ENCODE peak calls at places on chromosomes 13 and 19, in six cellular contexts. One of them, this sample, is unnamed.

GRCh38 chr19:16585808-16586476 is 13.7 kb upstream of the SLC35E1 start:
- DNase-seq in IMR-90: peak; percentile 19
- DNase-seq in H1: no peak
- DNase-seq in neuronal stem cell: no peak
- DNase-seq in H9: no peak
- DNase-seq in trophoblast cell: peak; percentile 40
- DNase-seq in this sample: peak; percentile 42

GRCh38 chr19:30552593-30552992 is 180.4 kb downstream of the ZNF536 start:
- DNase-seq in neuronal stem cell: no peak
- DNase-seq in trophoblast cell: no peak
- DNase-seq in H1: no peak
- DNase-seq in H9: no peak
- DNase-seq in IMR-90: no peak
- DNase-seq in this sample: no peak

GRCh38 chr13:23918208-23918607 is 20.9 kb upstream of the C1QTNF9B start:
- DNase-seq in H1: no peak
- DNase-seq in neuronal stem cell: no peak
- DNase-seq in trophoblast cell: no peak
- DNase-seq in H9: no peak
- DNase-seq in IMR-90: peak; percentile 38
- DNase-seq in this sample: no peak

GRCh38 chr13:41960700-41961697 is at the start of gene VWA8:
- DNase-seq in IMR-90: peak; percentile 78
- DNase-seq in H9: peak; percentile 87
- DNase-seq in H1: peak; percentile 61
- DNase-seq in neuronal stem cell: peak; percentile 57
- DNase-seq in trophoblast cell: peak; percentile 81
- DNase-seq in this sample: peak; percentile 75

GRCh38 chr19:41746593-41747227 is 8.6 kb upstream of the CEACAM6 start:
- DNase-seq in H1: no peak
- DNase-seq in neuronal stem cell: peak; percentile 3
- DNase-seq in trophoblast cell: peak; percentile 76
- DNase-seq in H9: peak; percentile 64
- DNase-seq in IMR-90: peak; percentile 39
- DNase-seq in this sample: no peak

GRCh38 chr13:98343461-98343860 is 166.4 kb upstream of the RNF113B start:
- DNase-seq in neuronal stem cell: no peak
- DNase-seq in IMR-90: no peak
- DNase-seq in H9: no peak
- DNase-seq in H1: no peak
- DNase-seq in trophoblast cell: no peak
- DNase-seq in this sample: no peak

GRCh38 chr19:1806184-1807029 is 5.7 kb downstream of the ATP8B3 start:
- DNase-seq in neuronal stem cell: no peak
- DNase-seq in trophoblast cell: no peak
- DNase-seq in H9: no peak
- DNase-seq in H1: no peak
- DNase-seq in IMR-90: no peak
- DNase-seq in this sample: no peak

GRCh38 chr13:98481511-98481951 is 95.4 kb downstream of the STK24 start:
- DNase-seq in trophoblast cell: no peak
- DNase-seq in IMR-90: peak; percentile 30
- DNase-seq in H1: no peak
- DNase-seq in neuronal stem cell: no peak
- DNase-seq in H9: no peak
- DNase-seq in this sample: no peak

GRCh38 chr13:110499621-110500281 is 61.8 kb downstream of the RAB20 start:
- DNase-seq in trophoblast cell: no peak
- DNase-seq in H1: no peak
- DNase-seq in H9: no peak
- DNase-seq in neuronal stem cell: no peak
- DNase-seq in IMR-90: peak; percentile 50
- DNase-seq in this sample: peak; percentile 97

GRCh38 chr19:41887711-41888382 is 4.9 kb downstream of the ARHGEF1 start:
- DNase-seq in IMR-90: peak; percentile 64
- DNase-seq in neuronal stem cell: no peak
- DNase-seq in trophoblast cell: peak; percentile 74
- DNase-seq in H9: peak; percentile 92
- DNase-seq in H1: peak; percentile 64
- DNase-seq in this sample: peak; percentile 20

GRCh38 chr13:31111136-31111535 is 50.6 kb downstream of the HSPH1 start:
- DNase-seq in H1: no peak
- DNase-seq in IMR-90: peak; percentile 65
- DNase-seq in trophoblast cell: no peak
- DNase-seq in neuronal stem cell: no peak
- DNase-seq in H9: no peak
- DNase-seq in this sample: no peak

GRCh38 chr13:61463027-61463426 is 47.4 kb upstream of the PCDH20 start:
- DNase-seq in trophoblast cell: no peak
- DNase-seq in neuronal stem cell: no peak
- DNase-seq in H9: no peak
- DNase-seq in IMR-90: no peak
- DNase-seq in H1: no peak
- DNase-seq in this sample: no peak

GRCh38 chr13:73057284-73058025 is 1.4 kb upstream of the KLF5 start:
- DNase-seq in H9: no peak
- DNase-seq in neuronal stem cell: no peak
- DNase-seq in H1: no peak
- DNase-seq in IMR-90: no peak
- DNase-seq in trophoblast cell: no peak
- DNase-seq in this sample: no peak

GRCh38 chr13:112603641-112604220 is 15.8 kb upstream of the TUBGCP3 start:
- DNase-seq in trophoblast cell: no peak
- DNase-seq in H1: no peak
- DNase-seq in H9: no peak
- DNase-seq in IMR-90: peak; percentile 31
- DNase-seq in neuronal stem cell: no peak
- DNase-seq in this sample: no peak

GRCh38 chr13:101115762-101116161 is 300.5 kb downstream of the NALCN start:
- DNase-seq in H9: peak; percentile 36
- DNase-seq in H1: no peak
- DNase-seq in trophoblast cell: no peak
- DNase-seq in neuronal stem cell: no peak
- DNase-seq in IMR-90: no peak
- DNase-seq in this sample: peak; percentile 28

DNA sequence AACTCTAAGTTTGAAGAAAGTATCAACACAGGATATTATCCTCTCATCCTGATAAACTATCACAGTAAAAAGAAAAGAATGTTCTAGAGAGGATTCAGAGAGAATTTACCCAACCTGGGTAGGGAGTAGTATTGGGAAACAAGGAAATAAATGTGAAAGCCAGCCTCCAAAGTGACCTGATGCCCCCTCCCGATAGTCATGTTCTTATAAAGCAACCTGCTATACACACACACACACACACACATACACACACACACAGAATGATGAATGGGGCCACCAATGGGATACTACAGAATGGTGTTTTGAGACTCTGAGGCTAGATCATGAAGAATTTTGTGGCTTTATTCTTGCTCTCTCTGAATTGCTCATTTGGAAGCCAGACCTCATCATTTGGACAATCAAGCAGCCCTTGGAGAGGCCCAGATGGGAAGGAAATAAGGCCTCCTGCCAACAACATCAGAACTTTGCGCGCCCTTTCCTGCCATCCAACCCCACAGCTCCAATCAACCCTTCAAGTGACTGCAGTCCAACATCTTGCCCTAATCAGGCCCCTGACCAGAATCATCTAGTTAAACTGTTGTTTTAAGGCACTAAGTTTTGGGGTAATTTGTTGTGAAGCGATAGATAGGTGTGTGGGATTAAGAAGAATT is 807.9 kb upstream of the ARGLU1 start:
- DNase-seq in neuronal stem cell: no peak
- DNase-seq in IMR-90: no peak
- DNase-seq in trophoblast cell: no peak
- DNase-seq in H1: no peak
- DNase-seq in H9: no peak
- DNase-seq in this sample: no peak
- H3K14ac ChIP-seq in neuronal stem cell: no peak overlapping the region
- H3K14ac ChIP-seq in IMR-90: peak overlapping the region; percentile 37
- H3K14ac ChIP-seq in trophoblast cell: no peak overlapping the region
- H3K14ac ChIP-seq in H1: no peak overlapping the region
- H3K14ac ChIP-seq in H9: no peak overlapping the region
- H3K14ac ChIP-seq in this sample: no peak overlapping the region

DNA sequence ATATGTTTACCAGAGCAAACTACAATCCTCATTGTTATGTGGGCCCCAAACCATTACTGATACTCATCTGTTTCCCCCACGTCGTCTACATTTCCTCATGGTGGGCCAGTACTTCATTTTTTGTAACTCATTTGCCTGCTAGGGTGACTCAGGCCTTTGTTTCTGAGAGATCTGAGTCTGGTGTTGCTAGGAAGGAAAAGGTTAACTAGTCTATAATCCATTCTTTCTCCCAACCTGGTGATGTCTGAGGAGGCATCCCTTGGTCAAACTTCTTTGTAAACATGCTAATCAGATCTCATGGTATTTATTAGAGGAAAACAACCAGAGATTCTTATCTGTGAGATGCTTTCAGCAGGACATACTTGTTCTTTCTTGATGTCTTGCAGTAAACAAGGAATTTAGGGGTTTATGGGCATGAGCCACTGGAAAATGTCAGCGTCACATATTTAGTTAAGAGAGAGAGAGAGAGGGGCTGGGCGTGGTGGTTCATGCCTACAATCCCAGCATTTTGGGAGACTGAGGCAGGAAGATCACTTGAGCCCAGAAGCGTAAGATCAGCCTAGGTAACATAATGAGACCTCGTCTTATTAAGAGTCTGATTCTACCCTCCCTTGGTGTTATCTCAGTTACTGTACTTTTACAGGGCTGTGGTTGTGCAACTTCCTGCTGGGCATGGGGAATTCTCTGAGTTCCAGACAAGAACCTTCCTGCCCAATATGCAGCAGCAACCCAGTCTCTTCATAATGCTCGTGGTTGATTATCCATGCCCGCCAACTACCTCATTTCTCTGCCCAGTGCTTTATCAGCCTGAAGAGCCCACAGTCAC is 9.7 kb upstream of the DPRX start:
- DNase-seq in H1: no peak
- DNase-seq in H9: no peak
- DNase-seq in trophoblast cell: peak; percentile 73
- DNase-seq in neuronal stem cell: no peak
- DNase-seq in IMR-90: no peak
- DNase-seq in this sample: no peak
- H3K4ac ChIP-seq in H1: no peak overlapping the region
- H3K4ac ChIP-seq in H9: no peak overlapping the region
- H3K4ac ChIP-seq in trophoblast cell: peak overlapping the region; percentile 61
- H3K4ac ChIP-seq in neuronal stem cell: no peak overlapping the region
- H3K4ac ChIP-seq in IMR-90: no peak overlapping the region
- H3K4ac ChIP-seq in this sample: no peak overlapping the region

DNA sequence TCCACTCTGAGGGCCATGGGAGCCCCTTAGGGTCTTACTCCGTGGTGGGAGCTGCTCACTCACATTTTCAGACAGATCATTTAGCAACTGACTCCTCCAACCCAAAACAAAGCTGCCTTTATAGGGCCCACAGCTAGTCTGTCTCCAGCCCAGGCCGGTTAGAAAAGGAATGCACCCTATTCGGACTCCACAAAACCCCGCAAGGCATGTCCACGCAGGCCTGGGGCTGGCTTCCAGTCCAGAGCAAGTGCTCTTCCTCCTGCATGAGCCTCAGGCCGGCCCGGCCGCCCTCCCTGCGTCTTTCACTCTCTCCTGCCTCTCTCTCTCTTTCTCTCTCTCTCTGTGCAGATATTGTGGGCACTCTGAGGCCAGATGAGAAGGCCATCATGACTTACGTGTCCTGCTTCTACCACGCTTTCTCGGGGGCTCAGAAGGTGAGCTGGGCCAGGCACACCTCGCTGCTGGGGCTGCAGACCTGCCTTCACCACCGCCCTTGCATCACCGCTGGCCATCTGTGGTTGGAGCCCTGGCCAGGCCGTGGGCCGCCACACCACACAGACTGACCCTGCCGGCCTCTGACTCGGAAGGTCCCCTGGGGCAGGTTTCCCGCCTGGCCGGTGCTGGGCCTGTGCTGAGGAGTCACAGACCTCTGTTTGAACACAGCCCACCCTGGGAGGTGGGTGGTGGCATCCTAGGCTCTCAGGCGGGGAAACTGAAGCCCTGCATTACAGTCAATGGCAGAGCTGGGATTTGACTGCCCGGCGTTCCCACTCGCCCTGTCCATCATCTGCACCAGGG is 33.1 kb downstream of the CAPN12 start:
- DNase-seq in IMR-90: no peak
- DNase-seq in trophoblast cell: no peak
- DNase-seq in H9: no peak
- DNase-seq in H1: no peak
- DNase-seq in neuronal stem cell: no peak
- DNase-seq in this sample: peak; percentile 61
- H3K14ac ChIP-seq in IMR-90: peak overlapping the region; percentile 89
- H3K14ac ChIP-seq in trophoblast cell: no peak overlapping the region
- H3K14ac ChIP-seq in H9: no peak overlapping the region
- H3K14ac ChIP-seq in H1: no peak overlapping the region
- H3K14ac ChIP-seq in neuronal stem cell: no peak overlapping the region
- H3K14ac ChIP-seq in this sample: no peak overlapping the region

DNA sequence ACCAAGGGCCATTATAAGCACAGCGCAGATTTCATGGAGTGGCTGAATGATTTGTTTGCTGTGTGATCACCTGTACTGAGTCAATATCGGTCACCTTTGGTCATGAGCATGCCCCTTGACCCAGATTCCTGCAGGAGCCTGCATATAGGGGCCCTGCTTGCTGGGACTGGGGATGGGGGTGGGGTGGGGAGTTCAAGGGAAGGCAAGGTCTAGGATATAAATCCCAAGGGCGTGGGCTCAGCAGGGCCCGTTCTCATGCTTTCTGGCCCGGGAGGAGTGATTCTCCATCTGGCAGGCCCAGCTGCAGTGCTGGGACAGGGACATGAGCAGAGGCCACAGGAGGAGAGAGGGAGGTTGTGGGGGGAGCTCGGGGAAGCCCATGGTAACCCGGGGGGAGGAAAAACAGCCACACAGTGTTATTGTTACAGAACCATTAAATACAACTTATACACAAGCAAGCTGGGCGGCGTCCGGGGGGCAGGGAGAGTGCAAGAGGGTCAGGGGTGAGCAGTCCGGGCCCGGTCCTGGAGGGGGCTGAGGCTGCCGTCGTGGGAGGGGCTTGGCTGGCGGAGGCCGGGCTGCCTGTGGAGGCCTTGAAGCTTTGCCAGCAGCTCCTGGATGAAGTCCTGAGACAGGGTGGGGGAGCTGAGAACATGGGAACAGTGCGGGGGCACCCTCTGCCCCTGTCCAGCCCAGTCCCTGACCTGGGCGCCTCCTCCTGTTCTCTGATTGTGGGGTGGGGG is 5.2 kb downstream of the PPP1R14A start:
- DNase-seq in trophoblast cell: peak; percentile 55
- DNase-seq in H1: no peak
- DNase-seq in IMR-90: no peak
- DNase-seq in H9: peak; percentile 55
- DNase-seq in neuronal stem cell: no peak
- DNase-seq in this sample: peak; percentile 80
- H3K4ac ChIP-seq in trophoblast cell: peak overlapping the region; percentile 54
- H3K4ac ChIP-seq in H1: no peak overlapping the region
- H3K4ac ChIP-seq in IMR-90: peak overlapping the region; percentile 88
- H3K4ac ChIP-seq in H9: no peak overlapping the region
- H3K4ac ChIP-seq in neuronal stem cell: no peak overlapping the region
- H3K4ac ChIP-seq in this sample: peak overlapping the region; percentile 9

GRCh38 chr19:18309525-18310064 is 13.3 kb downstream of the LSM4 start:
- DNase-seq in H1: no peak
- DNase-seq in neuronal stem cell: no peak
- DNase-seq in IMR-90: no peak
- DNase-seq in trophoblast cell: no peak
- DNase-seq in H9: no peak
- DNase-seq in this sample: no peak
- H3K14ac ChIP-seq in H1: no peak overlapping the region
- H3K14ac ChIP-seq in neuronal stem cell: no peak overlapping the region
- H3K14ac ChIP-seq in IMR-90: no peak overlapping the region
- H3K14ac ChIP-seq in trophoblast cell: no peak overlapping the region
- H3K14ac ChIP-seq in H9: no peak overlapping the region
- H3K14ac ChIP-seq in this sample: no peak overlapping the region

GRCh38 chr19:40403262-40403984 is 9.8 kb downstream of the PRX start:
- DNase-seq in neuronal stem cell: peak; percentile 91
- DNase-seq in trophoblast cell: peak; percentile 85
- DNase-seq in IMR-90: peak; percentile 84
- DNase-seq in H9: peak; percentile 98
- DNase-seq in H1: peak; percentile 84
- DNase-seq in this sample: peak; percentile 88
- H3K4ac ChIP-seq in neuronal stem cell: no peak overlapping the region
- H3K4ac ChIP-seq in trophoblast cell: no peak overlapping the region
- H3K4ac ChIP-seq in IMR-90: peak overlapping the region; percentile 54
- H3K4ac ChIP-seq in H9: no peak overlapping the region
- H3K4ac ChIP-seq in H1: no peak overlapping the region
- H3K4ac ChIP-seq in this sample: no peak overlapping the region